ENCODE peak calls at places on chromosomes 7 and 10, in four cellular contexts. F, E, W and R are unnamed samples.

GRCh38 chr7:31917256-31917655 is 153.0 kb downstream of the PDE1C start:
- DNase-seq in F (no peak), E (no peak), W (no peak), R (no peak)

GRCh38 chr10:133444342-133445267 is 9.1 kb upstream of the SCART1 start:
- DNase-seq in F (no peak), E (no peak), W (no peak), R (no peak)

GRCh38 chr10:851891-852290 is 79.6 kb downstream of the LARP4B start:
- DNase-seq in F (no peak), E (no peak), W (no peak), R (no peak)

GRCh38 chr7:2164646-2165045 is 68.1 kb downstream of the MAD1L1 start:
- DNase-seq in F (no peak), E (no peak), W (no peak), R (no peak)

GRCh38 chr7:26060713-26061339 is 91.2 kb upstream of the NFE2L3 start:
- DNase-seq in F (no peak), E (no peak), W (no peak), R (no peak)

GRCh38 chr7:135981958-135982646 is 4.9 kb upstream of the MTPN start:
- DNase-seq in F (no peak), E (no peak), W (no peak), R (no peak)

GRCh38 chr7:105896407-105896842 is 20.0 kb upstream of the ATXN7L1 start:
- DNase-seq in F (no peak), E (no peak), W (no peak), R (no peak)

GRCh38 chr10:127715782-127716378 is 21.1 kb upstream of the FOXI2 start:
- DNase-seq in F (peak; percentile 53), E (no peak), W (no peak), R (peak; percentile 28)

GRCh38 chr7:98354511-98355249 is 46.2 kb downstream of the BAIAP2L1 start:
- DNase-seq in F (peak; percentile 87), E (no peak), W (no peak), R (peak; percentile 76)

GRCh38 chr10:28137907-28138880 is 139.3 kb upstream of the ODAD2 start:
- DNase-seq in F (peak; percentile 4), E (no peak), W (no peak), R (peak; percentile 17)

GRCh38 chr7:119842786-119843185 is 430.2 kb upstream of the KCND2 start:
- DNase-seq in F (no peak), E (no peak), W (no peak), R (no peak)

GRCh38 chr10:44888861-44889260 is 22.3 kb upstream of the TMEM72 start:
- DNase-seq in F (no peak), E (no peak), W (no peak), R (no peak)

GRCh38 chr10:21517134-21517982 is 8.1 kb downstream of the SKIDA1 start:
- DNase-seq in F (peak; percentile 65), E (no peak), W (no peak), R (peak; percentile 58)

GRCh38 chr10:11345224-11346054 is 266.0 kb downstream of the USP6NL start:
- DNase-seq in F (peak; percentile 12), E (no peak), W (no peak), R (peak; percentile 30)

GRCh38 chr7:44200699-44201461 is at the start of gene YKT6:
- DNase-seq in F (peak; percentile 96), E (peak; percentile 81), W (peak; percentile 99), R (peak; percentile 91)

GRCh38 chr7:42192851-42193456 is 44.1 kb downstream of the GLI3 start:
- DNase-seq in F (peak; percentile 56), E (no peak), W (no peak), R (no peak)

GRCh38 chr10:102153093-102153620 is 968 bp downstream of the NOLC1 start:
- DNase-seq in F (peak; percentile 27), E (no peak), W (no peak), R (no peak)

GRCh38 chr10:16441106-16441850 is 4.5 kb downstream of the PTER start:
- DNase-seq in F (peak; percentile 28), E (no peak), W (no peak), R (peak; percentile 34)

GRCh38 chr7:23863209-23863798 is 153.3 kb downstream of the STK31 start:
- DNase-seq in F (peak; percentile 73), E (peak; percentile 32), W (no peak), R (peak; percentile 52)

GRCh38 chr10:829241-829640 is 102.3 kb downstream of the LARP4B start:
- DNase-seq in F (no peak), E (no peak), W (no peak), R (no peak)

GRCh38 chr10:21934307-21934706 is 69.2 kb downstream of the DNAJC1 start:
- DNase-seq in F (peak; percentile 65), E (no peak), W (no peak), R (peak; percentile 56)

DNA sequence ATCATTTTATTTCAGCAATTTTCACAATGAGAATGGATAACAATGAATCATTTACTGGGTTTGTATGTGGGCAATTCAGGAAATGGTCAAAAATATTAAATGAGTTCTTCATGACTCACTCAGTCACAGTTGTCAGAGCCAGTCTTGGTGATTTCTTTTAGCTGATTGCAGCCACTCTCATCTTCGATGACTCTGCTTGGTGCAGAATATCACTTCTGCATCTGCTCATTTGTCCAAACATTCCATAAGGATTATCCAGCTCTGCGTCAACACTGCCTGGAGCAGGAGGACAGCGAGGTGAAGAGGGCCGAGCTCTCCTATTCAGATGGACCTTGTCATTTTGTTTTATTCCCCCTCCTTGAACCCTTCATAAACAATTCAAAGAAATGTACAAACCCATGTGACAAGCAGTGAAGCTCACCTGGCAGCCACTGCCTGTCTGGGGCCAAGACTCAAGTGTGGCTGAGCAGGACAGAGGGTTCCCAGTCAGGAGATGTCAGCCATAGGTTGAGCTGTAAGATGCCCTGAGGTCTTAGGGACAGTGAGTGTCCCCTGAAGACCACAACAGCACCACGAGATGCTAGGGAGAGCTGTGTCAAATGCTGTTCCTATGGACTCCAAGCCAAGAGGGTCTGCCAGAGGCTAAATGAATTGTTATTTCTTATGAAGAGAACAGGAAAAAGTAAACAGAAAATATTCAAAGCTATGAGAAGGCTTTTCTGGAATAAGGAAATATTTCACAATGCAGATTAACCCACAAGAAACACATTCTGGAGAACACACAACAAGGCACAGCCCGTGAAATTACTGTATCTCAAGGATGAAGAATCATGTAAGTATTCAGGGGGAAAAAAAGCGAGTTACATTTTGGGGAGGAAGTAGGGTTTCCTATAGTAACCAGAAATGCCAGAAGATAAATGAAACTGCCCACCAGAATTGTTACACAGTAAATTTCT is 33.1 kb upstream of the EGFR start:
- DNase-seq in F (peak; percentile 21), E (peak; percentile 44), W (no peak), R (peak; percentile 94)
- H3K4me3 ChIP-seq in F (no peak overlapping the region), E (no peak overlapping the region), W (no peak overlapping the region), R (no peak overlapping the region)

DNA sequence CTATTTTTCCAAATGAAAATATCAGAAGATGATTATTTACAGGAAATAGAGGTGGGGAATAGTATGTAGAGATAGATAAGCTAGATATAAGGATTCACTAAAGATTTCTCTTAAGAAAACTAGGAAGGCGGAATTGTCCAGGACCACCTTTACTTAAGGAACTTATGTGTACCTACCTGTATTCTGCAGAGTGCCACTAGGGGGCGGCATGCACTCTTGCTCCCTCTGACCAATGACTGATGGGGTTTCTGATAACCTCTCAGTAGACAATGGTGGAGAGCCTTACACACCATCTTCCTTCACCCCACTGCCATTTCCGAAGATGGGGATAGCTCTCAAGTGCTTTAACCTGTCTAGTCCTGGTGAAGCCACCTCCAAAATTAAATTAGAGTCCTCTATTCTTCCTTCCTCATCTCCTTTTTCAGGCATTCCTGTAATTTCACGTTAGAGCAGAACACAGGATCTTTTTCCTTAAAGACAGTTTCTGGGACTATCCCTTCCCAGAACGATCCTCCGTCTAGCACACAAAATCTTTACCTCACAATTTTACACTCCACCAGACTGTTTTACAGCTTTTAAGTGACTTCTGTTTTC is 453.1 kb downstream of the SORCS1 start:
- DNase-seq in F (peak; percentile 35), E (no peak), W (no peak), R (peak; percentile 24)
- TF ChIP-seq CTCF in F (peak; percentile 74), E (peak; percentile 48), W (no peak), R (peak; percentile 75)

GRCh38 chr10:5891009-5891408 is 966 bp downstream of the FBH1 start:
- DNase-seq in F (no peak), E (no peak), W (peak; percentile 25), R (no peak)
- H3K4me3 ChIP-seq in F (peak overlapping the region; percentile 82), E (peak overlapping the region; percentile 87), W (peak overlapping the region; percentile 55), R (peak overlapping the region; percentile 86)

GRCh38 chr7:46152671-46153070 is 231.6 kb upstream of the IGFBP3 start:
- DNase-seq in F (no peak), E (no peak), W (no peak), R (no peak)
- TF ChIP-seq CTCF in F (peak; percentile 35), E (peak; percentile 6), W (no peak), R (no peak)

GRCh38 chr10:100658269-100658668 is 87.1 kb upstream of the PAX2 start:
- DNase-seq in F (no peak), E (no peak), W (no peak), R (no peak)
- H3K4me3 ChIP-seq in F (no peak overlapping the region), E (no peak overlapping the region), W (no peak overlapping the region), R (no peak overlapping the region)

DNA sequence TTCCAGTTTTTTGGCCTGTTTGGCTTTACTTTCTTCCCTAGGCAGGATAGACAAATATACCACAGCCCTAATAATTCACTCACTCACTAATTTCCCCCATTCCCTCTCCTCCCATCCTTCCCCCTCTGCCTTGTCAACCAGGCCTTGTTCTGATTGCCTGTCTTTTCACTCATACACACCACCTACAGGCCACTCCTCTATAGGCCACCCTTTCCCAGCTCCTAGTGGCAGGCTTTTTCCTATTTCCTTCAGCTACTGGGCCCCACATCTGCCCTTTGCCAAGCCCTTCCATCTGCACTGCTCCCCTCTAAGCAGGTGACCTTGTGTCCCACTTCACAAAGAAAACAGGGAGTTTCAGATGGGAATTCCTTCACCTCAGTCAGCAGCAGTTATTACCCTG is 59.8 kb upstream of the MSRB2 start:
- DNase-seq in F (peak; percentile 17), E (no peak), W (no peak), R (peak; percentile 11)
- TF ChIP-seq CTCF in F (peak; percentile 55), E (peak; percentile 30), W (no peak), R (peak; percentile 38)

GRCh38 chr7:73717991-73718405 is 1.5 kb downstream of the STX1A start:
- DNase-seq in F (peak; percentile 92), E (no peak), W (peak; percentile 83), R (peak; percentile 92)

GRCh38 chr7:73718438-73718881 is 1.0 kb downstream of the STX1A start:
- DNase-seq in F (no peak), E (no peak), W (no peak), R (no peak)

GRCh38 chr7:73721237-73721848 is 1.9 kb upstream of the STX1A start:
- DNase-seq in F (no peak), E (no peak), W (no peak), R (no peak)

GRCh38 chr7:73718905-73719805 is at the start of gene STX1A:
- DNase-seq in F (peak; percentile 74), E (no peak), W (peak; percentile 93), R (peak; percentile 51)

GRCh38 chr7:73719806-73720169 is 319 bp upstream of the STX1A start:
- DNase-seq in F (no peak), E (no peak), W (no peak), R (no peak)
- H3K4me3 ChIP-seq in F (peak overlapping the region; percentile 57), E (peak overlapping the region; percentile 58), W (no peak overlapping the region), R (peak overlapping the region; percentile 35)

GRCh38 chr10:43093423-43094090 is 16.7 kb downstream of the RET start:
- DNase-seq in F (no peak), E (no peak), W (no peak), R (no peak)
- TF ChIP-seq CTCF in F (no peak), E (no peak), W (no peak), R (no peak)

DNA sequence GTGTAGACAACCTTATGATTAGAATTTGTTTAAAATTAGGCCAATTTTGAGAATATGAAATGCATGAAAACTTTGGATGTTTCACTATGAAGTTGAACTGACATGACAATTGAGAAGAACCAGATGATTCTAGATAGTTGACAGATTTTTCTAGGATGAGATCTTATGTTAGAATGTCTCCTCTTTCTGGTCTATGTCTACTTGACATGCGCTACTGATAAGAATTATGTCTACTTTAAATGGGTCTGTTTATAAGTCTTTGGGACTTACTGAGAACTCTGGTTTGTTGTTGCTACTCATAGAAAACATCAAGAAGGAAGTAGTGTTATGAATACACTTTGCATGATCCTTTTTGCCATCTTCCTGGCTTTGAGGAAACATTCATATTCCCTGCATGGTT is 228.2 kb upstream of the CCDC6 start:
- DNase-seq in F (no peak), E (no peak), W (no peak), R (no peak)
- H3K4me3 ChIP-seq in F (no peak overlapping the region), E (no peak overlapping the region), W (no peak overlapping the region), R (no peak overlapping the region)